ENCODE peak calls at places on chromosomes 6 and 20, in ten cellular contexts. S is NCI-H460, M is foreskin fibroblast, D is ovary, E is M059J, U is B cell, P is progenitor cell of endocrine pancreas, K is DMS53, Y is GM03348, H is GOT3. C is an unnamed sample.
A peak's percentile ranks its signal among the peaks of the same experiment; 100 is the strongest.

GRCh38 chr6:133428299-133428698 is 187.1 kb downstream of the EYA4 start:
- DNase-seq in S (no peak), M (no peak), D (no peak), E (no peak), U (no peak), P (no peak), K (no peak), Y (no peak), H (no peak), C (no peak)

GRCh38 chr20:25061103-25061799 is 3.3 kb upstream of the ACSS1 start:
- DNase-seq in S (no peak), M (no peak), D (no peak), E (no peak), U (no peak), P (no peak), K (peak; percentile 17), Y (no peak), H (no peak), C (no peak)

GRCh38 chr20:49325981-49326380 is 48.1 kb upstream of the ZNFX1 start:
- DNase-seq in S (no peak), M (peak; percentile 43), D (no peak), E (peak; percentile 25), U (no peak), P (no peak), K (no peak), Y (peak; percentile 72), H (no peak), C (no peak)

GRCh38 chr6:139996253-139996834 is 621.9 kb upstream of the CITED2 start:
- DNase-seq in S (peak; percentile 19), M (no peak), D (no peak), E (peak; percentile 85), U (peak; percentile 29), P (no peak), K (peak; percentile 61), Y (no peak), H (no peak), C (peak; percentile 21)

GRCh38 chr6:149031545-149032317 is 284.9 kb downstream of the UST start:
- DNase-seq in S (peak; percentile 81), M (no peak), D (peak; percentile 53), E (peak; percentile 99), U (no peak), P (no peak), K (no peak), Y (peak; percentile 87), H (no peak), C (no peak)

GRCh38 chr6:160221423-160221822 is 37.2 kb downstream of the SLC22A2 start:
- DNase-seq in S (no peak), M (no peak), D (no peak), E (peak; percentile 37), U (no peak), P (no peak), K (peak; percentile 65), Y (no peak), H (no peak), C (no peak)

GRCh38 chr6:115896538-115897129 is 164.1 kb downstream of the FRK start:
- DNase-seq in S (peak; percentile 29), M (peak; percentile 15), D (no peak), E (peak; percentile 24), U (no peak), P (no peak), K (peak; percentile 66), Y (peak; percentile 55), H (no peak), C (peak; percentile 25)

GRCh38 chr20:59020938-59021551 is 1.8 kb downstream of the TUBB1 start:
- DNase-seq in S (no peak), M (no peak), D (no peak), E (peak; percentile 95), U (no peak), P (no peak), K (no peak), Y (no peak), H (no peak), C (no peak)

GRCh38 chr20:23889775-23890187 is 10.2 kb upstream of the CST5 start:
- DNase-seq in S (peak; percentile 27), M (peak; percentile 29), D (no peak), E (peak; percentile 66), U (no peak), P (peak; percentile 66), K (peak; percentile 79), Y (peak; percentile 62), H (peak; percentile 57), C (peak; percentile 31)

GRCh38 chr6:122825180-122825579 is 36.1 kb downstream of the SMPDL3A start:
- DNase-seq in S (no peak), M (no peak), D (no peak), E (no peak), U (no peak), P (no peak), K (no peak), Y (no peak), H (no peak), C (no peak)

GRCh38 chr6:39051399-39052122 is 3.0 kb downstream of the GLP1R start:
- DNase-seq in S (no peak), M (no peak), D (no peak), E (peak; percentile 74), U (no peak), P (no peak), K (no peak), Y (no peak), H (no peak), C (no peak)

GRCh38 chr20:14518648-14519047 is 181.2 kb upstream of the FLRT3 start:
- DNase-seq in S (no peak), M (no peak), D (no peak), E (no peak), U (no peak), P (no peak), K (no peak), Y (no peak), H (no peak), C (no peak)

GRCh38 chr20:54092021-54092420 is 21.6 kb upstream of the BCAS1 start:
- DNase-seq in S (no peak), M (no peak), D (no peak), E (no peak), U (no peak), P (no peak), K (no peak), Y (no peak), H (no peak), C (no peak)

GRCh38 chr6:137738197-137738596 is 128.9 kb upstream of the TNFAIP3 start:
- DNase-seq in S (peak; percentile 97), M (peak; percentile 81), D (no peak), E (peak; percentile 82), U (no peak), P (no peak), K (no peak), Y (peak; percentile 24), H (no peak), C (no peak)

GRCh38 chr20:57210911-57211280 is 55.5 kb downstream of the BMP7 start:
- DNase-seq in S (no peak), M (no peak), D (no peak), E (no peak), U (no peak), P (no peak), K (no peak), Y (no peak), H (no peak), C (no peak)

GRCh38 chr6:16406966-16407365 is 168.6 kb downstream of the GMPR start:
- DNase-seq in S (no peak), M (no peak), D (no peak), E (no peak), U (no peak), P (no peak), K (no peak), Y (no peak), H (no peak), C (no peak)

GRCh38 chr20:32877507-32877906 is 18.8 kb downstream of the EFCAB8 start:
- DNase-seq in S (no peak), M (peak; percentile 49), D (no peak), E (peak; percentile 43), U (no peak), P (no peak), K (no peak), Y (peak; percentile 51), H (no peak), C (no peak)

GRCh38 chr6:15444881-15445280 is 199.0 kb downstream of the JARID2 start:
- DNase-seq in S (peak; percentile 59), M (no peak), D (no peak), E (no peak), U (no peak), P (no peak), K (peak; percentile 39), Y (no peak), H (no peak), C (no peak)

GRCh38 chr20:34040300-34041015 is 46.7 kb downstream of the RALY start:
- DNase-seq in S (no peak), M (no peak), D (no peak), E (no peak), U (no peak), P (no peak), K (peak; percentile 12), Y (no peak), H (no peak), C (no peak)

GRCh38 chr6:686528-686927 is 6.4 kb downstream of the EXOC2 start:
- DNase-seq in S (no peak), M (no peak), D (no peak), E (peak; percentile 34), U (no peak), P (no peak), K (peak; percentile 6), Y (no peak), H (no peak), C (no peak)

GRCh38 chr6:47247227-47247797 is 62.4 kb downstream of the TNFRSF21 start:
- DNase-seq in S (no peak), M (no peak), D (no peak), E (no peak), U (no peak), P (no peak), K (peak; percentile 56), Y (peak; percentile 17), H (no peak), C (peak; percentile 20)

GRCh38 chr20:43911066-43911465 is 3.6 kb upstream of the TOX2 start:
- DNase-seq in S (no peak), M (peak; percentile 78), D (no peak), E (peak; percentile 96), U (no peak), P (no peak), K (peak; percentile 16), Y (no peak), H (no peak), C (no peak)

GRCh38 chr6:116763871-116764270 is 1.6 kb downstream of the FAM162B start:
- DNase-seq in S (no peak), M (no peak), D (no peak), E (no peak), U (no peak), P (no peak), K (no peak), Y (no peak), H (no peak), C (no peak)

GRCh38 chr6:128280066-128280465 is 240.3 kb downstream of the PTPRK start:
- DNase-seq in S (no peak), M (no peak), D (no peak), E (no peak), U (no peak), P (no peak), K (no peak), Y (no peak), H (no peak), C (no peak)

GRCh38 chr20:23268792-23269354 is 81.7 kb upstream of the NXT1 start:
- DNase-seq in S (no peak), M (no peak), D (no peak), E (no peak), U (no peak), P (no peak), K (peak; percentile 6), Y (no peak), H (no peak), C (no peak)

GRCh38 chr20:32621071-32621913 is 36.2 kb upstream of the NOL4L start:
- DNase-seq in S (no peak), M (no peak), D (no peak), E (peak; percentile 76), U (peak; percentile 65), P (no peak), K (peak; percentile 80), Y (peak; percentile 58), H (no peak), C (peak; percentile 66)

GRCh38 chr6:99138445-99138844 is 190.7 kb upstream of the FBXL4 start:
- DNase-seq in S (no peak), M (no peak), D (no peak), E (no peak), U (no peak), P (no peak), K (peak; percentile 24), Y (no peak), H (no peak), C (no peak)

GRCh38 chr20:55684578-55684977 is 320.7 kb downstream of the CBLN4 start:
- DNase-seq in S (no peak), M (no peak), D (peak; percentile 28), E (no peak), U (no peak), P (no peak), K (no peak), Y (no peak), H (no peak), C (no peak)